ENCODE peak calls at places on chromosomes 16 and 17, in seven cellular contexts. D is HCT116, B is H1, P is SK-N-SH, W is HepG2, C is K562, E is GM12878. J is an unnamed sample.

GRCh38 chr17:43540821-43541674 is 5.1 kb downstream of the ETV4 start:
- DNase-seq in D (no peak), B (peak; percentile 67), P (no peak), W (no peak), C (no peak), E (no peak), J (no peak)

GRCh38 chr16:57276596-57276995 is 7.9 kb downstream of the PLLP start:
- DNase-seq in D (no peak), B (no peak), P (no peak), W (no peak), C (no peak), E (no peak), J (no peak)

GRCh38 chr17:48727415-48728175 is 955 bp downstream of the HOXB13 start:
- DNase-seq in D (no peak), B (no peak), P (no peak), W (no peak), C (no peak), E (no peak), J (no peak)

GRCh38 chr16:50665128-50665878 is 15.8 kb downstream of the SNX20 start:
- DNase-seq in D (peak; percentile 41), B (peak; percentile 99), P (peak; percentile 84), W (peak; percentile 59), C (peak; percentile 76), E (no peak), J (peak; percentile 51)

GRCh38 chr16:58456193-58456592 is 43.8 kb upstream of the NDRG4 start:
- DNase-seq in D (no peak), B (no peak), P (no peak), W (peak; percentile 93), C (no peak), E (no peak), J (no peak)

GRCh38 chr17:4928881-4929280 is 3.2 kb upstream of the GP1BA start:
- DNase-seq in D (no peak), B (no peak), P (no peak), W (no peak), C (no peak), E (no peak), J (no peak)

GRCh38 chr17:71080937-71081336 is 911.6 kb downstream of the KCNJ2 start:
- DNase-seq in D (no peak), B (no peak), P (no peak), W (no peak), C (no peak), E (no peak), J (no peak)

GRCh38 chr16:77285676-77286075 is 86.5 kb downstream of the SYCE1L start:
- DNase-seq in D (no peak), B (no peak), P (no peak), W (no peak), C (no peak), E (no peak), J (no peak)

GRCh38 chr16:75996491-75996890 is 270.2 kb upstream of the CPHXL start:
- DNase-seq in D (no peak), B (no peak), P (no peak), W (no peak), C (no peak), E (no peak), J (no peak)

GRCh38 chr16:74991268-74991592 is 6.3 kb upstream of the WDR59 start:
- DNase-seq in D (no peak), B (no peak), P (no peak), W (no peak), C (no peak), E (no peak), J (no peak)

GRCh38 chr17:44795928-44796327 is 34.2 kb downstream of the GJC1 start:
- DNase-seq in D (no peak), B (no peak), P (no peak), W (no peak), C (no peak), E (no peak), J (no peak)

GRCh38 chr16:24689128-24689527 is 40.3 kb upstream of the TNRC6A start:
- DNase-seq in D (peak; percentile 57), B (no peak), P (peak; percentile 64), W (peak; percentile 53), C (no peak), E (no peak), J (no peak)

GRCh38 chr16:89043636-89044393 is 49.8 kb upstream of the ACSF3 start:
- DNase-seq in D (no peak), B (no peak), P (no peak), W (no peak), C (no peak), E (no peak), J (no peak)

GRCh38 chr17:73510981-73511442 is 133.2 kb downstream of the SDK2 start:
- DNase-seq in D (no peak), B (no peak), P (peak; percentile 48), W (no peak), C (no peak), E (no peak), J (no peak)

GRCh38 chr16:35516551-35516950 is 2057.1 kb downstream of the TP53TG3F start:
- DNase-seq in D (no peak), B (no peak), P (no peak), W (no peak), C (no peak), E (no peak), J (peak; percentile 72)

GRCh38 chr16:66705790-66706505 is 9.4 kb upstream of the CMTM4 start:
- DNase-seq in D (no peak), B (no peak), P (no peak), W (no peak), C (no peak), E (no peak), J (peak; percentile 65)

GRCh38 chr17:50139950-50140885 is 10.3 kb upstream of the SAMD14 start:
- DNase-seq in D (peak; percentile 63), B (peak; percentile 96), P (peak; percentile 98), W (peak; percentile 77), C (peak; percentile 88), E (no peak), J (peak; percentile 83)

GRCh38 chr17:79396696-79397095 is 214.2 kb downstream of the RBFOX3 start:
- DNase-seq in D (no peak), B (no peak), P (no peak), W (no peak), C (no peak), E (no peak), J (no peak)

GRCh38 chr17:29929006-29929543 is 953 bp downstream of the SSH2 start:
- DNase-seq in D (no peak), B (peak; percentile 53), P (peak; percentile 38), W (peak; percentile 21), C (peak; percentile 22), E (no peak), J (no peak)

DNA sequence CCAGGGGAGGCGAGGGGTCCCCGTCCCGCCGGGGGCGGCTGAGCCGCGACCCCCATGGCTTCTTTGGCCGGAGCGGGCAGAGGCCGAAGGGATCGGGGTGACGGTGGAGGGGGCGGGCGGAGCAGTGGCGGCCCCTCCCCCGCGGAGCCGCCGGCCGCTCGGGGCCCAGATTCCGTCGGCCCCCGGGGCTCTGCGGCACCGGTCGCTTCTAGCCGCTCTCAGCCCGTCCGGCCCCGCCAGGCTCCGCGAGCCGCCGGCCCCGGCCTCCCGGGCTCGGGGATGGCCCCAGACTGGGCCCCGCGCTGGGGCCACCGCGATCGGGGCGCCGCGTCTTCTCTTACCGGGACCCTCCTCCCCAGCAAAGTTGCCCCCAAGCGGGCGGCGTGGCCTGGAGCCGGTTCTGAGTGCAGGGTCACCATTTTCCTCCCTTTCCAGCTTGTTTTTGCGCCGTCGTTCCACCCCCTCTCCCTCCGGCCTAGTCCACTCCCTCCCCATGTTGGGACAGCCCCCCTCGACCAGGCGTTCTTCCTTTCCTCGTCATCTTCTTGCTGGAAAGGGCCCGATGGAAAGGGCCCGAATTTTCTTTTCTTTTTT is 768 bp downstream of the NFAT5 start:
- DNase-seq in D (no peak), B (peak; percentile 70), P (peak; percentile 69), W (peak; percentile 40), C (peak; percentile 58), E (no peak), J (peak; percentile 48)
- TF ChIP-seq JUND in D (no peak), B (no peak), P (no peak), W (no peak), C (no peak), E (no peak), J (no peak)

GRCh38 chr17:81537343-81537855 is 9.2 kb downstream of the FSCN2 start:
- DNase-seq in D (peak; percentile 49), B (peak; percentile 86), P (peak; percentile 92), W (no peak), C (peak; percentile 54), E (no peak), J (peak; percentile 64)
- TF ChIP-seq JUND in D (no peak), B (no peak), P (no peak), W (no peak), C (no peak), E (no peak), J (no peak)

DNA sequence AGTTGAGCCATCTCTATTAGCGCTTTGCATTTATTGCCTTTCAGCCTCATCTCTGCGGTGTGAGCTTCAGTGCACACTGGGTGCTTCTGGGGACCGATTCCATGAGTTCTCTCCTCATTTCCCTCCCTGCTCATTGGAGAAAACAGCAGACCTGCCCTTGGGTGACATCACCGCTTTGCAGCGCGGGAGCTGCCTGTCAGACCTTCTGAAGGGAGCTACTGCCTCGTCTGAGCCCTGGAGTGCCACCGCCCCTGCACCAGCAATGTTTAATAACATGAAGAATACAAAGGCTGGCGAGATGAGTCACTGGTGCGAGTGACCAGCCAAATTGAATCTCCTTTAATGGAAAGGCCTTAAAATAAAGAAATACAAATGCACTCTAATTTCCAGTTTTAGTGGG is 30.3 kb upstream of the CPPED1 start:
- DNase-seq in D (peak; percentile 31), B (peak; percentile 54), P (peak; percentile 11), W (peak; percentile 56), C (no peak), E (no peak), J (peak; percentile 24)
- TF ChIP-seq JUND in D (no peak), B (no peak), P (no peak), W (no peak), C (peak; percentile 9), E (no peak), J (no peak)

GRCh38 chr17:31073411-31073810 is 21.4 kb upstream of the NF1 start:
- DNase-seq in D (no peak), B (no peak), P (no peak), W (no peak), C (no peak), E (no peak), J (no peak)

GRCh38 chr17:31064707-31065106 is 30.1 kb upstream of the NF1 start:
- DNase-seq in D (no peak), B (no peak), P (no peak), W (no peak), C (no peak), E (no peak), J (no peak)

GRCh38 chr17:31068291-31068690 is 26.5 kb upstream of the NF1 start:
- DNase-seq in D (peak; percentile 40), B (peak; percentile 86), P (peak; percentile 8), W (peak; percentile 37), C (peak; percentile 46), E (no peak), J (peak; percentile 81)

GRCh38 chr17:31072186-31072585 is 22.6 kb upstream of the NF1 start:
- DNase-seq in D (no peak), B (no peak), P (no peak), W (no peak), C (no peak), E (no peak), J (peak; percentile 99)

DNA sequence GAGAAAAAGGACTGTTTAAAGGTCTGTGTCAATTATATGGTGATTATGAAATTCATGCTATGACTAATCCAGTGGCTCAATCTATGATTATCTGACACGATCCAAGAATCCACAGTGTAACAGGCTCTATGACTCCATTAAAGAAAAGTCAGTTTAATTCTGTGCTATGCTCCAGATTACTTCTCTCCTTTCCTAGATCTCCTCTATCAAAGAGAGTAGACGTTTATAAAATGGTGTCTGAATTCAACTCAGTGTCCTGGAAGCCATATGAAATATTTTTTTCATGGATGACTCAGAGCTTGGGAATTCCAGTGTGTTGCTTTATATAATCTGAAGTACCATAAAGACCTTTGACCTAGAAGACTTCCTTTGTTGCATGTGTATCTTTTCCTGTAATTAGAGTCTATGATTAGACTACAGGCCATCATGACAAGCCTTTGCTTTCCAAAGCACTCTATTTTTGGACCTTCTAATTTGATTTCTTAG is 27.0 kb upstream of the NF1 start:
- DNase-seq in D (peak; percentile 34), B (no peak), P (no peak), W (peak; percentile 14), C (no peak), E (no peak), J (no peak)
- TF ChIP-seq JUND in D (peak; percentile 64), B (no peak), P (peak; percentile 83), W (no peak), C (peak; percentile 59), E (no peak), J (peak; percentile 14)